ENCODE peak calls at places on chromosomes 1 and 21, in seven cellular contexts. D is GM12878, B is prostate gland, M is suprapubic skin, H is sigmoid colon, S is transverse colon, Z is GM12892. U is an unnamed sample.

GRCh38 chr1:113793878-113794834 is 18.1 kb downstream of the RSBN1 start:
- DNase-seq in Z (no peak), B (no peak), M (no peak), H (no peak), S (no peak), D (no peak), U (no peak)

GRCh38 chr1:184424171-184424570 is 37.3 kb downstream of the C1orf21 start:
- DNase-seq in H (no peak), Z (no peak), D (no peak), S (no peak), B (peak; percentile 32), M (no peak), U (no peak)

GRCh38 chr1:20223659-20224058 is 37.3 kb upstream of the PLA2G2C start:
- DNase-seq in H (no peak), D (no peak), Z (no peak), M (no peak), S (no peak), B (no peak), U (no peak)

GRCh38 chr1:20281801-20282200 is 8.9 kb upstream of the VWA5B1 start:
- DNase-seq in S (no peak), H (no peak), D (no peak), B (no peak), M (no peak), Z (no peak), U (no peak)

GRCh38 chr1:219414250-219414649 is 198.7 kb downstream of the ZC3H11B start:
- DNase-seq in S (no peak), D (no peak), Z (no peak), B (no peak), H (no peak), M (no peak), U (no peak)

GRCh38 chr1:12549460-12550349 is 68.3 kb downstream of the DHRS3 start:
- DNase-seq in Z (no peak), M (peak; percentile 87), D (no peak), B (peak; percentile 83), S (peak; percentile 73), H (peak; percentile 92), U (no peak)

GRCh38 chr1:172206256-172206655 is 214.2 kb upstream of the C1orf105 start:
- DNase-seq in D (no peak), M (no peak), Z (no peak), S (no peak), B (no peak), H (no peak), U (no peak)

GRCh38 chr1:76759950-76760349 is 107.3 kb upstream of the ST6GALNAC5 start:
- DNase-seq in B (no peak), H (no peak), S (no peak), Z (no peak), M (no peak), D (no peak), U (no peak)

GRCh38 chr21:46585191-46585953 is 19.5 kb downstream of the S100B start:
- DNase-seq in D (no peak), M (no peak), Z (no peak), S (peak; percentile 17), B (no peak), H (no peak), U (no peak)

GRCh38 chr1:77533660-77534295 is 148.7 kb downstream of the ZZZ3 start:
- DNase-seq in Z (peak; percentile 41), B (peak; percentile 44), H (peak; percentile 74), D (no peak), S (peak; percentile 51), M (no peak), U (peak; percentile 48)

GRCh38 chr1:153578490-153578889 is 12.8 kb upstream of the S100A2 start:
- DNase-seq in M (no peak), Z (no peak), D (no peak), H (no peak), S (no peak), B (no peak), U (no peak)

GRCh38 chr1:165949335-165950130 is 122.1 kb downstream of the UCK2 start:
- DNase-seq in S (no peak), H (no peak), B (no peak), Z (no peak), M (no peak), D (no peak), U (no peak)

GRCh38 chr1:64302971-64303370 is 99.5 kb downstream of the UBE2U start:
- DNase-seq in S (no peak), Z (no peak), D (no peak), B (no peak), H (no peak), M (no peak), U (no peak)

DNA sequence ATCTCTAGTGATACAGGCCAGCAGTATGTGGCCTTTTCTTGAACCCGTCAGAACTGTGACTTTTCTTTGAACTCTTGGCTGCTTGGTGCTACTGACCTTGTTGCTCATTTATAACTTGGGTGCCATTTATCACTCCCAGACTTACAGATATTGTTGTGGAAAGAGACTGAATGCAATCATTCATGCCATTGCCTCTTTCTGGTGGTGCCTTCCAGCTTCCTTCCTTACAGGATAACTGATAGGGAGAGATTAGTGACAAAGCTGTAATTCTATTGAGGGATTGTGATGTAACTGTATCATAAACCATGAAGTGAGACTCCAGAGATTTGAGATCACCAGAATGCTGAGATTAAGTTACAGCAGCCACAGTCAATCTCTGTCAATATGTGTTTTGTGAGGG is 256.5 kb downstream of the USP25 start:
- DNase-seq in H (no peak), B (no peak), D (no peak), S (no peak), M (no peak), Z (no peak), U (no peak)
- TF ChIP-seq POLR2A in H (no peak), B (no peak), D (no peak), S (no peak), M (no peak), Z (no peak), U (no peak)

DNA sequence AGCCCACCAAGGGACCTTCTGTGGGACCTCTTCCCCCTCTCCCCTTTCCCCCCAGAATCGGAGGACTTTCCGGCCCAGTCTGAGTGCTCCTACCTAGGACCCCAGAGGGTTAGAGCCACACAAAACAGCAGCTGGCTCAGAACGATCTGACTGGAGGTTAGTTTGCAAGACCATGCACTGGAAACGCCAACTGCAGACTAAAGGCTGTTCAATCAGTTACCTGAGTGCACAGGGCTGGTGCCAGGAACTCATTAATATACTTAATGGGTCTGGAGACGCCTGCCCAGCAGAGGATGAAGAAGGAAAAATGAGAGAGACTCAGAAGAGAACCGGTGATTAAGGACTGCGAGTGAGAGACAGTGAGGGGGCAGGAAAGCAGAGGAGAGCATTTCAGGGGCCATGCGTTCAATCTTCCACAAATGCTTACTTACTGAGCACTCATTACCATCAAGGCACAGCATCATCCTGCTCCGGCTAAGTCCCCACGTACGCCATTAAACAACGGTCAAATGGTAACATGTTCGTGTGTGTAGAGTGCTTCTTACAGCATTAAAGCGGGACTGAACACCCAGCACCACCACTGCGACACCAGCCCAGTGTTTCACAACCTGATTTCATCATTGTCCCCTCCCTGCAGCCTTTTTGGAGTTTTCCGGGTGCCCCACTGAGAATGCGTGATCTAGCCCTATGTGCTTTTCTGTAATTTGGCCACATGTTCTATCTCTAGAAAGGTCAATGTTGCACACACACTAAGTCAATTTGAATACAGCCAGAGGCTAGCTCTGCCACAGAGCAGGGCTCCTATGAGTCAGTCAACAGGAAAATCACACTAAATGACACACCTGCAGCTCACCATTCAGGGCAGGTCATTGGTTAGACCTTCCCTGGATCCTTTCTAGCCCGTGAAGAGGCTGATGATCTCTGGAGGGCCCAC is 7.6 kb downstream of the ENO1 start:
- DNase-seq in S (no peak), B (no peak), H (no peak), Z (no peak), M (no peak), D (no peak), U (no peak)
- TF ChIP-seq POLR2AphosphoS5 in S (no peak), B (no peak), H (no peak), Z (peak; percentile 39), M (no peak), D (peak; percentile 64), U (peak; percentile 44)

GRCh38 chr1:154764181-154764580 is 105.9 kb downstream of the KCNN3 start:
- DNase-seq in Z (no peak), D (no peak), B (no peak), H (no peak), M (peak; percentile 40), S (no peak), U (no peak)
- TF ChIP-seq POLR2A in Z (no peak), D (no peak), B (no peak), H (no peak), M (no peak), S (no peak), U (no peak)

DNA sequence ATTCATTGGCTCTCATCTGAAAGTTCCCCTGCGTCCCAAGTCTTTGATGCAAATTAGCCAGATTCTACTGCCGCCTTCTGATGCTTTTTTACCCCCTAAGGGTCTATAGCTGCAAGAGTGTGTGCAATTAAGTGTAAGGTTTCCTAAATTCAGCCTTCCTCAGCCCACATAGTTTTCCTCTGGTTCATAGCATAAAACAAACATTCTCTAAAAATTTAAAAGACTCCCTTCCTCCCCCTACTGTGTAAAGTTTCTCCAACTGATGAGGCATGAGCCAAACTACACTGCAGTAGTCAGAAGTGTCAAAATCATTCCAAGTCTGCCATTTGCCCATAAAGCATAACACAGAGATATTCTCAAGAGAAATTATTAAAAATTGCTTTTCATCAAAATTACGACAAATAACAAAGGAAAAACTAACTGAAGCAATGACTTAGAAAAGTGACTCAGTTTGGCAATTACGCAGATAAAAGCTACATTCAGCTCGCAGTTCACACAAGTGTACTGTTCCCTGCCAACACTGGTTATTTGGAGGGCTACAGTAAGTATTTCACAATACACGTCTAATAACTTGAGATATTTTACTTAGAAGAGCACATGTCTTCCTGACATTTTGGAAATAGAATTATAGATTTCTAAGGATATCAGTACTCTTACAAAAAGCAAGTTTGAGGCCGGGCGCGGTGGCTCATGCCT is 15.4 kb downstream of the KCNH1 start:
- DNase-seq in M (no peak), Z (no peak), S (no peak), B (no peak), H (no peak), D (no peak), U (no peak)
- TF ChIP-seq POLR2AphosphoS5 in M (no peak), Z (no peak), S (no peak), B (no peak), H (no peak), D (no peak), U (no peak)

DNA sequence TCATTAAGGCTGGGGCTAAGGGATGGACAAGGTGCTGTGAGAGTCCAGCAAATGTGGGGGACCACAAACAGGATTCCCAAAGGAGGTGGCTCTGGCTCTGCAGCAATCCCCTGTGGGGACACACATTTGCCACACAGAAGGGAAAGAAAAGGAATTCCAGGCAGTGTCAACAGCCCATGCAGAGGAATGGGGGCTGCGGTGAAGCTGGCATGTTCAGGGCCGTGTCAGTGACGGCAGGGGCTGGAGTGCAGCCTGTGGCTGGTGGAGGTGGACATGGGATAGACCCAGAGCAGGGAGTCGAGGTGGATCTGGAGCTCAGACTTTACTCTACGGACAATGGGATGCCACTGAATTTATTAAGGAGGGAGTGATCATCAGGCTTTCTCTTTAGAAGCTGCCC is 183.2 kb downstream of the TRABD2B start:
- DNase-seq in H (no peak), B (no peak), Z (no peak), S (no peak), M (no peak), D (no peak), U (no peak)
- TF ChIP-seq POLR2A in H (no peak), B (no peak), Z (no peak), S (no peak), M (no peak), D (no peak), U (no peak)

U was measured in GM12891.